ENCODE peak calls at places on chromosomes 1 and 21, in six cellular contexts. B is left ventricle myocardium inferior, S is A673, D is neural crest cell, V is colonic mucosa, G is AG04449. M is an unnamed sample.
A peak's percentile ranks its signal among the peaks of the same experiment; 100 is the strongest.

GRCh38 chr1:245880754-245881403 is 626.2 kb downstream of the SMYD3 start:
- DNase-seq in S (no peak), V (no peak), D (no peak), B (no peak), G (peak; percentile 80), M (no peak)

GRCh38 chr1:212366901-212367300 is 47.8 kb downstream of the PACC1 start:
- DNase-seq in V (no peak), S (no peak), G (no peak), D (no peak), B (no peak), M (no peak)

GRCh38 chr1:100661176-100661575 is 58.4 kb upstream of the VCAM1 start:
- DNase-seq in D (no peak), V (no peak), B (no peak), S (no peak), G (no peak), M (no peak)

GRCh38 chr1:52321051-52321450 is 45.0 kb downstream of the CC2D1B start:
- DNase-seq in D (no peak), S (no peak), B (no peak), G (no peak), V (no peak), M (no peak)

GRCh38 chr1:180519846-180520245 is 17.5 kb upstream of the ACBD6 start:
- DNase-seq in V (no peak), D (no peak), S (no peak), G (no peak), B (no peak), M (no peak)

GRCh38 chr1:12546771-12547585 is 71.0 kb downstream of the DHRS3 start:
- DNase-seq in B (peak; percentile 84), G (no peak), D (no peak), V (no peak), S (no peak), M (no peak)

GRCh38 chr1:6614019-6614952 is 755 bp downstream of the PHF13 start:
- DNase-seq in G (no peak), B (peak; percentile 63), V (peak; percentile 58), D (peak; percentile 39), S (peak; percentile 64), M (peak; percentile 62)

GRCh38 chr1:117964290-117965038 is 34.9 kb downstream of the WDR3 start:
- DNase-seq in B (no peak), S (no peak), D (no peak), G (no peak), V (no peak), M (no peak)

GRCh38 chr1:94669213-94669612 is 127.7 kb upstream of the F3 start:
- DNase-seq in G (no peak), B (no peak), D (no peak), V (no peak), S (no peak), M (no peak)

GRCh38 chr1:227731241-227731677 is 3.8 kb downstream of the JMJD4 start:
- DNase-seq in V (peak; percentile 17), B (no peak), D (no peak), S (no peak), G (no peak), M (no peak)

GRCh38 chr1:43867946-43868740 is 65.5 kb upstream of the ARTN start:
- DNase-seq in D (no peak), V (no peak), S (no peak), B (no peak), G (peak; percentile 7), M (no peak)

GRCh38 chr1:81974883-81975555 is 174.3 kb downstream of the ADGRL2 start:
- DNase-seq in G (no peak), V (no peak), D (no peak), B (no peak), S (no peak), M (no peak)

GRCh38 chr1:153540394-153541361 is at the start of gene S100A5:
- DNase-seq in B (no peak), G (no peak), D (no peak), V (no peak), S (no peak), M (no peak)

GRCh38 chr1:234570336-234570735 is 39.6 kb downstream of the IRF2BP2 start:
- DNase-seq in S (no peak), B (no peak), G (no peak), V (no peak), D (no peak), M (no peak)

GRCh38 chr1:39450956-39451601 is 40.4 kb upstream of the BMP8A start:
- DNase-seq in D (no peak), G (no peak), V (no peak), S (no peak), B (no peak), M (no peak)

GRCh38 chr1:220768127-220768601 is 18.5 kb upstream of the MTARC1 start:
- DNase-seq in V (no peak), S (no peak), D (no peak), G (no peak), B (no peak), M (no peak)
- TF ChIP-seq CTCF in V (no peak), S (no peak), D (no peak), G (no peak), B (peak; percentile 24), M (no peak)

GRCh38 chr1:109886827-109887226 is 23.8 kb upstream of the CSF1 start:
- DNase-seq in G (no peak), S (no peak), V (no peak), D (no peak), B (no peak), M (no peak)
- TF ChIP-seq CTCF in G (no peak), S (no peak), V (no peak), D (no peak), B (no peak), M (no peak)

DNA sequence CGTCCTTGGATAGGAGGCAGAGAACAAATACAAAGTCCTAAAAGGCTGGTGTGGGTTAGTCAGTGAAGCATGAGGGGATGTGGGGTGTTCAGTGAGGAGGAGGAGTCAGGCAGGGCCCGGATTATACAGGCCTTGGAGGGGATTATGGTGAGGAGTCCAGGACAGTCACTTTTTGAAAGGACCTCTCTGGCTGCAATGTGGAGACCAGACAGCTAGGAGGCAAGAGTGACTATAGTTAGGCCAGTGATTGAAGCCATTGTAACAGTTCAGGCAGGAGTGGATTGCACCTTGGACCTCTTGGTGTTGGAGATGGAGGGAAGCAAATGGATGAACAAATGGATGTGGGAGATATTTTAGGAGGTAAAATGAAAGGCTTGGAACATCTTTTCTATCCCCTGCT is 115.8 kb downstream of the C1orf94 start:
- DNase-seq in G (no peak), S (peak; percentile 3), B (no peak), V (no peak), D (no peak), M (no peak)
- TF ChIP-seq CTCF in G (no peak), S (peak; percentile 17), B (no peak), V (no peak), D (no peak), M (no peak)

GRCh38 chr1:27646676-27647075 is 11.7 kb upstream of the FGR start:
- DNase-seq in B (no peak), D (no peak), G (no peak), S (no peak), V (no peak), M (no peak)
- TF ChIP-seq CTCF in B (no peak), D (no peak), G (no peak), S (no peak), V (no peak), M (no peak)

GRCh38 chr21:41932191-41932575 is 21.6 kb downstream of the C2CD2 start:
- DNase-seq in B (no peak), G (peak; percentile 40), S (no peak), V (no peak), D (no peak), M (no peak)

GRCh38 chr21:41932576-41933258 is 21.1 kb downstream of the C2CD2 start:
- DNase-seq in G (no peak), S (no peak), V (no peak), D (no peak), B (peak; percentile 51), M (no peak)

GRCh38 chr21:41929248-41929647 is 24.6 kb downstream of the C2CD2 start:
- DNase-seq in B (no peak), D (no peak), S (no peak), G (no peak), V (peak; percentile 13), M (no peak)

GRCh38 chr21:41931041-41931451 is 22.8 kb downstream of the C2CD2 start:
- DNase-seq in B (no peak), V (no peak), D (no peak), G (no peak), S (no peak), M (no peak)

DNA sequence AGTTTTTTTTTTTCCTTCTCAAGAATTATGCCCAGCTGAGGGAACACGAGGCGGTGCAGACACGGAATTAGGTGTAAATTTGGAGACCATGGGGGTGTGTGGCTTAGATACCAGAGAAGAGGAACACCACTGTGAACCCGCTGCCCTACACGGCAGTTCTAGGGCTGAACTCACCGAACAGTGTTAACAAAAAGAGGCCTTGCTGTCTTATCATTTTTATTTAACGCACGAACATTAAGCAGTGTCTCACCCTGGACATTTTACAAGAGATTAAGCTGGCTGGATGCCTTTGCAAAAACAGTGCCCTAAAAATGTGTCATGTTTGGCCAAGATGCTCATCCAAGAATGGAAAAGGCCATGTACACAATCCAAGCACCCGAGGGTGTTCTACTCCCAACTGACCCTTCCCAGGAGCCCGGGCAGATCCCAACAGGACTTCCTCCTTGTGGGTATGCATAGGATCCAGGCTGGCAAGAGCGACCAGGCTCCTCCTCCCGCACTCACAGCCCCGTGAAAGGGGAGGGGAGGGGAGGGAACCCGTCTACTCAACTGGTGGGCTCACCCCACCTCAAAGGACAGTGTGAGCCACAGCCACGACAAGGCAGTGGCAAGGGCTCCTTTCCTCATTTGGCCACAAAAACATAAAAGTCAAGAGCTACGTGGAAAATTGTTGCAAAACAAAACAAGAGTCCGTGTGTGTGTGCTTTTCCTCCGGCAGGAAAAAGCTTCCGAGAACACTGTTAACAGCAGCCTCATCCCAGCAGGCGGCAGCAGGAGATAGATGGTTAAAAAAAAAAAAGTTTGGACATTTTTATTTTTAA is 20.3 kb downstream of the C2CD2 start:
- DNase-seq in S (no peak), D (no peak), G (no peak), V (no peak), B (no peak), M (no peak)
- TF ChIP-seq CTCF in S (no peak), D (peak; percentile 16), G (no peak), V (no peak), B (peak; percentile 50), M (no peak)

DNA sequence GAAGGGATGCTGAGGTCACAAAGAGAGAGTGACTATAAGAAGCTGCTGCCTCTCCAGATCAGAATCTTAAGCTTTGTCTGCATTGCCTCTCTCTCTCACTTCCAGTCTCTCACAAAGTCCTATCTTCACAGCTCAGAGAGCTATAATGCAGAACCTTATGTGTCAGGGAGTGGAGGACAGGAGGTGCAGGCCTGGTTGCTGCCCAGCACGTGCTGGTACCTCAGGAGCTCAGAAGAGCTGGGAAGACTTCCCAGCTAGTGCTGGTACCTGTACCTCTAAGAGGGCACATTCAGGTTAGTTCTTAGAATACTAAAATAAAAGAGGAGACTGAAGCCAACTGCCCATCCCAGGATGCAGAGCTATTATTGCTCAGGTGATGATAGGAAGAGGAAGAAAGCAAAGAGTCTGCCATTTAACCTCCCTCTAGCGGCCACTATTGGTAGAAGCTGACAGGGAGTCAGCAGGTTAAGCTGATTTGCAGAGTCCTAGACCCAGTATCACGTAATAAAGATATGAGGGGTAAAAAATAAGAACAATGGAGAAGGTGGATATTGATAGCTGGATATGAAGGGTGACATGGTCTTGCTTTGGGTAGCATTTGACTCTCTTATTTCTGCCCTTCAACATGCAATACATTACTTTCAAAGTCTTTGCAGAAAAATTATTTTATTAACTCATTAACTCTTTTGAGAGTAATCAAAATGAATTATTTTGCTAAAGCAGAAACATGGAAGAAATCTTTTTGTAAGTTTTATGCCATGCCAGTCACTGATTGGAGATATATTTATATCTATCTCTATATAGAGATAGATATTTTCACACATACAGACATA is 138.1 kb upstream of the HMCN1 start:
- DNase-seq in B (no peak), S (peak; percentile 52), G (no peak), V (peak; percentile 77), D (peak; percentile 54), M (no peak)
- TF ChIP-seq CTCF in B (peak; percentile 56), S (peak; percentile 74), G (peak; percentile 61), V (peak; percentile 55), D (peak; percentile 78), M (peak; percentile 55)